ENCODE peak calls at places on chromosome 21, in seven cellular contexts. M is SHP77, I is ecto neural progenitor cell, Q is GM04504, O is iris pigment epithelial cell, H is HEK293T, C is COR-L47. Z is an unnamed sample.

GRCh38 chr21:42314616-42315295 is 453 bp downstream of the TFF3 start:
- DNase-seq in I (peak), M (no peak), Q (no peak), H (no peak), C (no peak), O (no peak), Z (no peak)

GRCh38 chr21:29155118-29155932 is 24.9 kb downstream of the MAP3K7CL start:
- DNase-seq in C (no peak), H (peak), O (peak), I (peak), Q (no peak), M (no peak), Z (no peak)

GRCh38 chr21:41941941-41942340 is 11.9 kb downstream of the C2CD2 start:
- DNase-seq in H (no peak), C (no peak), I (no peak), Q (no peak), O (no peak), M (no peak), Z (no peak)

GRCh38 chr21:43211085-43212071 is 42.6 kb downstream of the CRYAA start:
- DNase-seq in O (no peak), Q (no peak), C (peak), I (peak), H (no peak), M (peak), Z (peak)

GRCh38 chr21:41326414-41327080 is 9.9 kb downstream of the FAM3B start:
- DNase-seq in O (no peak), Q (no peak), C (no peak), I (no peak), M (no peak), H (no peak), Z (no peak)

GRCh38 chr21:44013380-44014088 is 1.4 kb downstream of the TRAPPC10 start:
- DNase-seq in O (peak), C (no peak), M (no peak), Q (no peak), I (no peak), H (no peak), Z (no peak)

GRCh38 chr21:29335720-29336119 is 37.0 kb downstream of the BACH1 start:
- DNase-seq in H (no peak), C (no peak), O (peak), M (no peak), I (no peak), Q (no peak), Z (no peak)

GRCh38 chr21:42562258-42562657 is 48.6 kb downstream of the SLC37A1 start:
- DNase-seq in Q (no peak), H (no peak), I (no peak), O (no peak), C (no peak), M (no peak), Z (no peak)

GRCh38 chr21:44459712-44460440 is 4.6 kb downstream of the LRRC3 start:
- DNase-seq in H (no peak), C (no peak), O (no peak), I (no peak), Q (no peak), M (no peak), Z (no peak)

GRCh38 chr21:45093064-45093532 is 18.7 kb downstream of the ADARB1 start:
- DNase-seq in M (no peak), I (no peak), O (no peak), Q (no peak), C (no peak), H (no peak), Z (no peak)

GRCh38 chr21:45990049-45990711 is 8.6 kb downstream of the COL6A1 start:
- DNase-seq in C (no peak), I (no peak), Q (no peak), H (no peak), O (no peak), M (no peak), Z (no peak)

Z was measured in NCI-H460.